ENCODE peak calls at places on chromosomes 2 and 18, in seven cellular contexts. S, I, B, R, F, E and L are unnamed samples.
A peak's percentile ranks its signal among the peaks of the same experiment; 100 is the strongest.

GRCh38 chr2:30266051-30266621 is 34.8 kb downstream of the LBH start:
- DNase-seq in S (no peak), I (no peak), B (no peak), R (no peak), F (no peak), E (no peak), L (no peak)

GRCh38 chr2:117785740-117786139 is 28.8 kb upstream of the DDX18 start:
- DNase-seq in S (peak; percentile 42), I (peak; percentile 45), B (peak; percentile 57), R (no peak), F (peak; percentile 59), E (no peak), L (peak; percentile 7)

GRCh38 chr18:57353137-57353939 is 981 bp downstream of the ST8SIA3 start:
- DNase-seq in S (no peak), I (no peak), B (peak; percentile 88), R (no peak), F (no peak), E (no peak), L (no peak)

GRCh38 chr2:56523815-56524214 is 340.0 kb downstream of the CCDC85A start:
- DNase-seq in S (no peak), I (no peak), B (no peak), R (no peak), F (no peak), E (no peak), L (no peak)

GRCh38 chr18:13984080-13984479 is 68.7 kb upstream of the MC2R start:
- DNase-seq in S (no peak), I (no peak), B (no peak), R (no peak), F (no peak), E (no peak), L (no peak)

GRCh38 chr2:171531291-171531690 is 9.0 kb downstream of the CYBRD1 start:
- DNase-seq in S (no peak), I (no peak), B (no peak), R (no peak), F (no peak), E (no peak), L (no peak)

GRCh38 chr2:178990533-178991241 is 59.2 kb downstream of the CCDC141 start:
- DNase-seq in S (no peak), I (no peak), B (no peak), R (peak; percentile 38), F (no peak), E (no peak), L (no peak)

GRCh38 chr2:96923810-96924774 is 54.2 kb upstream of the SEMA4C start:
- DNase-seq in S (peak; percentile 84), I (no peak), B (no peak), R (no peak), F (no peak), E (no peak), L (no peak)

GRCh38 chr2:72103161-72103560 is 44.5 kb downstream of the CYP26B1 start:
- DNase-seq in S (no peak), I (no peak), B (no peak), R (no peak), F (no peak), E (no peak), L (no peak)

GRCh38 chr2:120005834-120006521 is 6.9 kb upstream of the EPB41L5 start:
- DNase-seq in S (peak; percentile 16), I (no peak), B (no peak), R (peak; percentile 65), F (no peak), E (no peak), L (no peak)

GRCh38 chr2:147646999-147647588 is 197.7 kb upstream of the ACVR2A start:
- DNase-seq in S (no peak), I (no peak), B (no peak), R (no peak), F (no peak), E (peak; percentile 1), L (no peak)

GRCh38 chr2:128601298-128602037 is 282.8 kb upstream of the HS6ST1 start:
- DNase-seq in S (no peak), I (no peak), B (no peak), R (no peak), F (no peak), E (no peak), L (no peak)

GRCh38 chr2:42903821-42904575 is 111.6 kb upstream of the HAAO start:
- DNase-seq in S (peak; percentile 20), I (no peak), B (peak; percentile 40), R (no peak), F (no peak), E (no peak), L (no peak)

GRCh38 chr2:4391013-4391412 is 687.6 kb downstream of the DCDC2C start:
- DNase-seq in S (no peak), I (no peak), B (no peak), R (no peak), F (no peak), E (no peak), L (no peak)

GRCh38 chr2:219443016-219443696 is 8.5 kb downstream of the SPEG start:
- DNase-seq in S (no peak), I (no peak), B (no peak), R (no peak), F (no peak), E (no peak), L (no peak)

GRCh38 chr2:54092940-54093339 is 22.5 kb upstream of the ACYP2 start:
- DNase-seq in S (no peak), I (no peak), B (no peak), R (no peak), F (no peak), E (no peak), L (peak; percentile 22)

GRCh38 chr2:239275871-239276812 is 124.7 kb downstream of the HDAC4 start:
- DNase-seq in S (no peak), I (no peak), B (peak; percentile 90), R (no peak), F (no peak), E (no peak), L (no peak)

GRCh38 chr2:46489430-46489829 is 10.1 kb downstream of the TMEM247 start:
- DNase-seq in S (no peak), I (no peak), B (peak; percentile 50), R (no peak), F (no peak), E (no peak), L (no peak)

GRCh38 chr2:45938649-45939511 is 287.4 kb downstream of the PRKCE start:
- DNase-seq in S (no peak), I (peak; percentile 92), B (no peak), R (no peak), F (peak; percentile 78), E (no peak), L (peak; percentile 92)

GRCh38 chr2:181818036-181818680 is 73.4 kb upstream of the ITPRID2 start:
- DNase-seq in S (no peak), I (no peak), B (no peak), R (no peak), F (no peak), E (no peak), L (no peak)

GRCh38 chr2:124024491-124025348 is at the start of gene CNTNAP5:
- DNase-seq in S (peak; percentile 40), I (no peak), B (peak; percentile 89), R (no peak), F (no peak), E (no peak), L (peak; percentile 69)

GRCh38 chr2:58553937-58554336 is 312.8 kb upstream of the FANCL start:
- DNase-seq in S (peak; percentile 9), I (peak; percentile 7), B (no peak), R (no peak), F (peak; percentile 10), E (no peak), L (peak; percentile 44)

GRCh38 chr18:24427484-24427883 is 1.0 kb downstream of the IMPACT start:
- DNase-seq in S (peak; percentile 34), I (no peak), B (peak; percentile 48), R (no peak), F (no peak), E (no peak), L (no peak)

DNA sequence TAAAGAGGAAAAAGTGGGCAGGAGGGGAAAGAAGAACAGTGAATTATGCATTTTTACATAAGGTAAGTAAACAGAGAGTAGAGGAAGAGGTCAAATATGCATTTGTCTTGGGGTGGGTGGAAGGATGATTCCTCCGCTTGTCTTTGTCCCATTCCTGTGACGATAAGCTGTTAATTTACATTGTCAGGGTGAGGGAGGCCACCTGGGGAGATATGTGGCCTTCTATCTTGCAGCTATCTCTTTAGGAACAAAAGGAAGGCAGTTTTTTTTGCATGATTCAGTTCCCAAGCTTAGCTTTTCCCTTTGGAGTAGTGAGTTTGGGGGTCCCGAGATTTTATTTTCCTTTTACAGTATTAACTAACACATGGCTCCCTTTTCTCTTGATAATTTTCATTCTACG is 2.2 kb upstream of the INPP4A start:
- DNase-seq in S (no peak), I (no peak), B (no peak), R (no peak), F (no peak), E (no peak), L (no peak)
- TF ChIP-seq JUND in S (no peak), I (no peak), B (no peak), R (no peak), F (no peak), E (no peak), L (no peak)

GRCh38 chr18:23135679-23136325 is 517 bp downstream of the CABLES1 start:
- DNase-seq in S (no peak), I (no peak), B (peak; percentile 84), R (no peak), F (no peak), E (no peak), L (no peak)

GRCh38 chr18:23136326-23137092 is 1.2 kb downstream of the CABLES1 start:
- DNase-seq in S (no peak), I (no peak), B (peak; percentile 78), R (no peak), F (no peak), E (no peak), L (peak; percentile 39)

GRCh38 chr18:23137093-23137640 is 1.9 kb downstream of the CABLES1 start:
- DNase-seq in S (no peak), I (no peak), B (no peak), R (no peak), F (no peak), E (no peak), L (no peak)

GRCh38 chr18:23133860-23134779 is 1.2 kb upstream of the CABLES1 start:
- DNase-seq in S (peak; percentile 58), I (peak; percentile 53), B (peak; percentile 48), R (peak; percentile 59), F (peak; percentile 91), E (peak; percentile 63), L (peak; percentile 69)

GRCh38 chr18:23134780-23135678 is at the start of gene CABLES1:
- DNase-seq in S (no peak), I (no peak), B (peak; percentile 85), R (no peak), F (peak; percentile 74), E (no peak), L (peak; percentile 74)
- TF ChIP-seq JUND in S (no peak), I (no peak), B (no peak), R (no peak), F (no peak), E (peak; percentile 11), L (no peak)

GRCh38 chr2:10520154-10520553 is 72.0 kb upstream of the ODC1 start:
- DNase-seq in S (no peak), I (no peak), B (no peak), R (no peak), F (no peak), E (peak; percentile 43), L (no peak)
- TF ChIP-seq JUND in S (no peak), I (no peak), B (no peak), R (no peak), F (no peak), E (no peak), L (no peak)

GRCh38 chr2:67616749-67617148 is 219.6 kb downstream of the ETAA1 start:
- DNase-seq in S (no peak), I (no peak), B (peak; percentile 1), R (peak; percentile 9), F (no peak), E (no peak), L (no peak)

GRCh38 chr2:67613227-67613626 is 216.1 kb downstream of the ETAA1 start:
- DNase-seq in S (no peak), I (no peak), B (no peak), R (no peak), F (no peak), E (no peak), L (no peak)

GRCh38 chr2:67612576-67612981 is 215.4 kb downstream of the ETAA1 start:
- DNase-seq in S (no peak), I (no peak), B (no peak), R (no peak), F (no peak), E (no peak), L (no peak)
- TF ChIP-seq JUND in S (no peak), I (no peak), B (no peak), R (no peak), F (no peak), E (no peak), L (no peak)